ENCODE peak calls at places on chromosomes 6 and 20, in six cellular contexts. U is mucosa of descending colon, J is tibial artery, X is GM23338, V is ascending aorta, H is tibial nerve. F is an unnamed sample.

GRCh38 chr6:13421425-13422057 is 65.9 kb downstream of the GFOD1 start:
- DNase-seq in U (no peak), J (no peak), X (peak), V (no peak), H (no peak), F (no peak)

GRCh38 chr20:32441638-32442037 is 83.5 kb downstream of the ASXL1 start:
- DNase-seq in U (no peak), J (no peak), X (no peak), V (no peak), H (no peak), F (no peak)

GRCh38 chr6:106114492-106114891 is 28.4 kb downstream of the PRDM1 start:
- DNase-seq in U (peak), J (no peak), X (no peak), V (no peak), H (no peak), F (no peak)

GRCh38 chr20:32966881-32967781 is 37.1 kb downstream of the SUN5 start:
- DNase-seq in U (peak), J (no peak), X (no peak), V (no peak), H (no peak), F (no peak)

GRCh38 chr20:59771506-59772372 is 161.7 kb downstream of the SYCP2 start:
- DNase-seq in U (no peak), J (peak), X (no peak), V (no peak), H (no peak), F (no peak)

GRCh38 chr6:169185011-169185521 is 68.6 kb downstream of the THBS2 start:
- DNase-seq in U (no peak), J (no peak), X (no peak), V (no peak), H (no peak), F (no peak)

GRCh38 chr6:126618639-126619331 is 278.9 kb downstream of the CENPW start:
- DNase-seq in U (peak), J (no peak), X (no peak), V (no peak), H (no peak), F (no peak)

GRCh38 chr20:35539756-35540212 is 2.1 kb upstream of the ERGIC3 start:
- DNase-seq in U (peak), J (no peak), X (peak), V (no peak), H (no peak), F (no peak)

GRCh38 chr6:142387997-142388815 is 86.4 kb downstream of the ADGRG6 start:
- DNase-seq in U (no peak), J (no peak), X (peak), V (no peak), H (no peak), F (no peak)

GRCh38 chr6:87730310-87730709 is 28.3 kb upstream of the AKIRIN2 start:
- DNase-seq in U (peak), J (peak), X (no peak), V (no peak), H (peak), F (no peak)

GRCh38 chr6:137309078-137309762 is 90.0 kb upstream of the IFNGR1 start:
- DNase-seq in U (peak), J (peak), X (peak), V (peak), H (peak), F (peak)

GRCh38 chr6:71979911-71980310 is 93.6 kb downstream of the RIMS1 start:
- DNase-seq in U (no peak), J (no peak), X (no peak), V (no peak), H (no peak), F (no peak)

GRCh38 chr20:21189761-21190523 is 64.1 kb downstream of the KIZ start:
- DNase-seq in U (no peak), J (no peak), X (peak), V (no peak), H (no peak), F (no peak)

GRCh38 chr6:41705996-41706835 is 29.2 kb downstream of the TFEB start:
- DNase-seq in U (peak), J (peak), X (peak), V (peak), H (peak), F (no peak)

GRCh38 chr6:119313937-119314893 is 35.3 kb downstream of the MAN1A1 start:
- DNase-seq in U (peak), J (no peak), X (no peak), V (no peak), H (no peak), F (no peak)

GRCh38 chr20:57384486-57384885 is 6.7 kb upstream of the RBM38 start:
- DNase-seq in U (peak), J (no peak), X (no peak), V (no peak), H (no peak), F (no peak)

DNA sequence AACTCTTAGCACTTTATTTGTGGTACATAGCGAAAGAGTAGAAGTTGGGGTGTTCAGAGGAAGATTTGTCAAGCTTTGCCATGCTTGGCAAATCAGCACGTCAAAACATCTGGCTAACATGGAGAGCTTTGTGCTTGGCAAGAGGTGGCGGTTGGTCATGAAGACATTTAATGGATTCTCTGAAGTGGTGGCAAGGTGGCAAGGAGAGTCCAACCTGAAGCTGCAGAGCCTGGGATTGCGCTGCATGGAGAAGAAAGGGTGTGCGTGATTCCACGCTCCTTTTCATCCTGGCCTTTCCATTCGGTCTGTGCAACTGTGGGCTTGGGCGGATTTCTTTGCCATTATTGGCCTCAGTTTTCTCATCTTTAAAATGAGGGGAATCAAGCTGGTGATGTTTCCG is 3.1 kb downstream of the PYGB start:
- DNase-seq in U (no peak), J (no peak), X (no peak), V (no peak), H (no peak), F (no peak)
- H3K4me3 ChIP-seq in U (no peak), J (peak), X (no peak), V (peak), H (no peak), F (peak)

GRCh38 chr6:157944983-157945931 is 36.4 kb upstream of the SYNJ2 start:
- DNase-seq in U (no peak), J (no peak), X (no peak), V (no peak), H (no peak), F (no peak)

GRCh38 chr6:157946053-157946617 is 35.5 kb upstream of the SYNJ2 start:
- DNase-seq in U (no peak), J (no peak), X (no peak), V (no peak), H (no peak), F (no peak)

GRCh38 chr6:157943964-157944283 is 37.7 kb upstream of the SYNJ2 start:
- DNase-seq in U (no peak), J (no peak), X (no peak), V (no peak), H (no peak), F (no peak)

GRCh38 chr6:157943249-157943963 is 38.3 kb upstream of the SYNJ2 start:
- DNase-seq in U (no peak), J (no peak), X (no peak), V (no peak), H (no peak), F (no peak)

DNA sequence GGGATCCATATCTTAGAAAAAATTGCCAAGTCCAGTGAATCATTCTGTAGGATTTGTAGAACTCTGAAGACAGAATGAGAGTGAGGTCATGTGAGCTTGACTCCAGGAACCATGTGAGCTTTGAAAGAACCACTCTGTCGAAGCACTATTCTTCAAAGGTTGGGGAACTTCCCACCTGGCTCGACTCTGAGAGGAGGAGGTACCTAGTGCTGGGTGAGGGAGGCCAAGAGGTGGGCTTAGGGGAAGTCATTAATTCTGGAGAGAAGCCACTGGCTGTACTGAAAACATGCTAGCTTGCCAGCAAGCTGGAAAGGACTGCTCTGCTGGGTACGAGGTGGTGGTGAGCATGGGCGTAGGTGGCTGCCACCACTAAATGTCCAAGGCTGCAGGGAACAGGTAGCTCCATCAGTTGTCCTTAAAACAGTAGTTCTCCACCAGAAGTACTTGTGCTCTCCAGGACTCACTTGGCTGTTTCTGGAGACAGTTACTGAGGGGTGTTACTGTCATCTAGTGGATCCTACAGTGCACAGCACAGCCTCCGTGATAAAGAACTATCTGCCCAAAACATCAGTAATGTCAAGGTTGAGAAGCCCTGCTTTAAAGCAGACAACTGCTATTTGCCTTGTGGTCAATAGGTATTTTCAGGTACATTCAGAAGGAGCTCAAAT is 34.7 kb upstream of the SYNJ2 start:
- DNase-seq in U (no peak), J (no peak), X (peak), V (no peak), H (no peak), F (no peak)
- TF ChIP-seq CTCF in U (no peak), J (no peak), X (peak), V (no peak), H (peak), F (peak)

GRCh38 chr6:148566664-148567350 is 180.0 kb upstream of the UST start:
- DNase-seq in U (no peak), J (no peak), X (no peak), V (no peak), H (no peak), F (no peak)
- H3K4me3 ChIP-seq in U (no peak), J (no peak), X (no peak), V (no peak), H (no peak), F (no peak)

GRCh38 chr6:39090036-39090435 is 24.9 kb downstream of the SAYSD1 start:
- DNase-seq in U (no peak), J (no peak), X (no peak), V (no peak), H (no peak), F (no peak)

GRCh38 chr6:39091163-39091562 is 23.8 kb downstream of the SAYSD1 start:
- DNase-seq in U (no peak), J (no peak), X (no peak), V (no peak), H (no peak), F (no peak)

GRCh38 chr6:39093167-39093708 is 21.7 kb downstream of the SAYSD1 start:
- DNase-seq in U (no peak), J (no peak), X (no peak), V (no peak), H (no peak), F (no peak)

GRCh38 chr6:39095578-39095977 is 19.4 kb downstream of the SAYSD1 start:
- DNase-seq in U (no peak), J (no peak), X (no peak), V (no peak), H (no peak), F (no peak)

DNA sequence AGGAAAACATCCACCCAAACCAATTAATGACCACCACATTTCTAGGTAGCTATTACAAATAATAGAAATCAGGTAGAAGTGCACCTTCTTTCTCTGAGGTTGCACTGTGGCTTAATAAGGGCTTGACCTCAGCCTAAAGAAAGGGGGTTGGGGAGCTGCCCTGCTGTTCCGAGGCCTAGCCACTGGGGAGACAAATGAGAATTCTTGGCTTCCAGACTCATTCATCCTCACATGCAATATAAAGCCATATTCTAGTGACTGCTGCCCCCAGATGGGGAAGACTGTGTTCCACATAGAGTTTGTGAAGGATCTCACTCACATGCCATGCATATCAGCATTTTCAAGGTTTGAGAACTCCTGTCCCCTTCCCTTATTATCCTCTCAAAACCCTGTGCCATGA is 22.9 kb downstream of the SAYSD1 start:
- DNase-seq in U (no peak), J (no peak), X (peak), V (no peak), H (no peak), F (no peak)
- TF ChIP-seq CTCF in U (no peak), J (no peak), X (peak), V (no peak), H (no peak), F (peak)

DNA sequence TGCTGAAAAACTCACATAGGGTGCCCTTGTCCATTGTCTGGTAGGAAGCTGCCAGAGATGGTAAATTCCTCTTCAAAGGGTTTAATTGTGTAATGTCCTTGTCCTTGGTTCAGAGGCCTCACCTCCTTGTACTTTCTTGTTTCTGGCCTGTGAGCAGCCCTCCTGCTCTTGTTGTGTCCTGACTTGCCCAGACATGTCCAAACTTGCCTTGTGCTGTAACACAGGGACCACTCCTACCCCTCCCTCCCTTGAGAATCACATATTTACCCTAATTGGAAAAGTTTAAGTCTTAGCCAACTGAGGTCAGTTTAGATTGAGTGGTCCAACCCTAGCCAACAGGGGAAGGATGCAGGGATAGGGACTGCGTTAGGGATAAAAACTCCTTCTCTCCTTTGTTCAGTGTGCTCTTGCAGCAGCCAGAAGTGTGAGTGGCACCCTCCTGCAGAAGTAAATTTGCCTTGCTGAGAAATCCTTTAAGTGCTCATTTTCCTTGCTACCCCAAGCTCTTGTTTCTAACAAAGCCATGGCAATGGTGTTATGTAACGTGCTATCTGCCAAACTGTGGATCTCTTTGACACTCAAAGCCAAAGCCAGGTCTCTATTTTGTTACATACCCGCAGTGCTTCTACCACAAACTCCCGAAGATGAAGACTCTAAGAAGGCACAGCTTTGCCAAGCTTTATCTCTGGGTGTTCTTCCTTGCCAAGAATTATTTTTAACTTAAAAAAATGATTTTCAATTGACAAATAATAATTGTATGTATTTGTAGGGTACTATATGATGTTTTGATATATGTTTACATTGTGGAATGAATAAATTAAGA is 414.5 kb downstream of the ESR1 start:
- DNase-seq in U (no peak), J (no peak), X (no peak), V (no peak), H (no peak), F (no peak)
- H3K4me3 ChIP-seq in U (no peak), J (no peak), X (no peak), V (no peak), H (no peak), F (no peak)

DNA sequence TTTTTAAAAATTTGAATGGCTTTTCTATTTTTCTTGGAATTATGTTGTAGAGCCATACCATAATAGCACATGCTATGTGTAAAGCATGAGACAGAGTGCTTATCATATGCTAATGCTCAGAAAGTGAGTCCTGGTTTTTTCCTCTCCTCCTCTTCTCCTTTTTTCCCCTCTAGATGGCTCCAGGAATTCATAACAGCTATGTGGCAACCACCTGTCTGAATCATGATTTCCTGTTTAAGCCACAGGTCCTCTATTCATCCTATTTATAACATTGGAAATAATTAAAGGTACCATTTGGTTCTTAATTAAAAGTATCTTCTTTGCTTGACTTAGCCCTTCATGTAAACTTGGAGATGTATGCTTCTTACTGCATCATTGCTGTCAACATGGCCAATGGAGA is 260.0 kb upstream of the MAP3K7 start:
- DNase-seq in U (no peak), J (no peak), X (no peak), V (no peak), H (no peak), F (peak)
- TF ChIP-seq CTCF in U (no peak), J (no peak), X (no peak), V (no peak), H (no peak), F (peak)

GRCh38 chr20:63177785-63178444 is 38.0 kb downstream of the YTHDF1 start:
- DNase-seq in U (no peak), J (no peak), X (no peak), V (no peak), H (no peak), F (no peak)

GRCh38 chr20:63179876-63180275 is 36.1 kb downstream of the YTHDF1 start:
- DNase-seq in U (no peak), J (no peak), X (no peak), V (no peak), H (no peak), F (no peak)

GRCh38 chr20:63180541-63181185 is 35.3 kb downstream of the YTHDF1 start:
- DNase-seq in U (no peak), J (no peak), X (no peak), V (no peak), H (no peak), F (no peak)

GRCh38 chr20:63178445-63178818 is 37.5 kb downstream of the YTHDF1 start:
- DNase-seq in U (no peak), J (no peak), X (peak), V (no peak), H (no peak), F (no peak)

DNA sequence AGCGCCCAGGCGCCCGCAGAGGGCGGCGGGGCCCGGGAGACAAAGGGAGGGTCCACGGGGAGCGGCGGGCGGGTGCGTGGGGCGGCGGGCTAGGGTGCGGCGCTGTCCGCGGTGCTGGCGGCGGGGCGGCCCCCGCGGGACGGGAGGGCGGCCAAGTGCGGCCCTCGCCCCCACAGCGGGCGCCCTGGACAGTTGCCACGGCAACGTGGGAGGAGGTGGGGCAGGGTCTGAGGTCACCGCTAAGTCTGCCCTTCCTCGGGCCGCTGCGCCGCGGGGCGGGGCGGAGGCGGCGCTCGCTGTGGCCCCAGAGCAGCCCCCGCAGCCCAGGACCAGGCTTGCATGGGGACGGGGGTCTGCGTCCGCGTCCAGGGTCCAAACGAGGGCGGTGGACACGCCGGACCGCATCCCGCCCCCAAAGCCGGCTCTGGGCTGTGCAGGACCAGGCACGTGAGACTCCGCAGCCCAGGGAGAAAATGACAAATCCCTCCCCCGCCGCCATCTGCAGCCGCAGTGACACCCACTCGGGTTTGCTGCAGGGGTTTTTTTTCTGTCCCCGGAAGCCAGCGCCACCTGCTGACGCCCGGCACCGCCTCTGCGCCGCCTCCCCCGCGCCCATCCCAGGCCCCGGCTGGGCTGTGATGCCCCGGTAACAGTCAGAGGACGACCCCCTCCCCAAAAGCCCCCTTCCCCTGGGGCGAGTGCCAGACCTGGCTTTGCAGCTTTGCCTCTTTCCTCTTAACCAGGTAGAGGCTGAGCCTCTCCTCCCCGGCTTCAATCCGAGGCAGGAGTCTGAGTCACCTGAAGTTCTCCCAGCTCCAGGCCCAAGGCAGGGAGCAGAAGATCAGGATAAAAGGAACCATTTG is 36.8 kb downstream of the YTHDF1 start:
- DNase-seq in U (peak), J (no peak), X (peak), V (no peak), H (no peak), F (no peak)
- H3K4me3 ChIP-seq in U (no peak), J (no peak), X (peak), V (peak), H (no peak), F (no peak)